ENCODE peak calls at places on chromosomes 16 and 17, in six cellular contexts. One of them, this sample, is unnamed.

GRCh38 chr16:89422905-89423630 is 67.3 kb downstream of the ANKRD11 start:
- DNase-seq in neuronal stem cell: no peak
- DNase-seq in mesenchymal stem cell: peak; percentile 82
- DNase-seq in trophoblast cell: peak; percentile 26
- DNase-seq in IMR-90: peak; percentile 79
- DNase-seq in H1: no peak
- DNase-seq in this sample: no peak

GRCh38 chr16:64687796-64688195 is 434.1 kb downstream of the CDH11 start:
- DNase-seq in neuronal stem cell: no peak
- DNase-seq in mesenchymal stem cell: no peak
- DNase-seq in trophoblast cell: peak; percentile 4
- DNase-seq in IMR-90: no peak
- DNase-seq in H1: no peak
- DNase-seq in this sample: no peak

GRCh38 chr16:86772671-86773338 is 194.5 kb downstream of the FOXL1 start:
- DNase-seq in neuronal stem cell: peak; percentile 57
- DNase-seq in mesenchymal stem cell: peak; percentile 64
- DNase-seq in trophoblast cell: no peak
- DNase-seq in IMR-90: peak; percentile 58
- DNase-seq in H1: no peak
- DNase-seq in this sample: peak; percentile 36

GRCh38 chr17:71004413-71004812 is 835.1 kb downstream of the KCNJ2 start:
- DNase-seq in neuronal stem cell: no peak
- DNase-seq in mesenchymal stem cell: no peak
- DNase-seq in trophoblast cell: no peak
- DNase-seq in IMR-90: no peak
- DNase-seq in H1: no peak
- DNase-seq in this sample: no peak

GRCh38 chr17:35486920-35487727 is 38.6 kb upstream of the SLFN13 start:
- DNase-seq in neuronal stem cell: no peak
- DNase-seq in mesenchymal stem cell: peak; percentile 35
- DNase-seq in trophoblast cell: peak; percentile 20
- DNase-seq in IMR-90: peak; percentile 56
- DNase-seq in H1: peak; percentile 55
- DNase-seq in this sample: no peak

GRCh38 chr17:71055128-71055527 is 885.8 kb downstream of the KCNJ2 start:
- DNase-seq in neuronal stem cell: no peak
- DNase-seq in mesenchymal stem cell: peak; percentile 79
- DNase-seq in trophoblast cell: no peak
- DNase-seq in IMR-90: peak; percentile 75
- DNase-seq in H1: no peak
- DNase-seq in this sample: no peak

GRCh38 chr16:82050506-82050905 is 15.5 kb downstream of the HSD17B2 start:
- DNase-seq in neuronal stem cell: no peak
- DNase-seq in mesenchymal stem cell: no peak
- DNase-seq in trophoblast cell: no peak
- DNase-seq in IMR-90: no peak
- DNase-seq in H1: no peak
- DNase-seq in this sample: no peak

GRCh38 chr16:81415757-81416156 is 28.9 kb upstream of the CMIP start:
- DNase-seq in neuronal stem cell: peak; percentile 57
- DNase-seq in mesenchymal stem cell: no peak
- DNase-seq in trophoblast cell: no peak
- DNase-seq in IMR-90: no peak
- DNase-seq in H1: no peak
- DNase-seq in this sample: peak; percentile 84

GRCh38 chr16:73568769-73569168 is 520.8 kb upstream of the ZFHX3 start:
- DNase-seq in neuronal stem cell: no peak
- DNase-seq in mesenchymal stem cell: no peak
- DNase-seq in trophoblast cell: peak; percentile 48
- DNase-seq in IMR-90: no peak
- DNase-seq in H1: no peak
- DNase-seq in this sample: no peak

GRCh38 chr16:86718118-86718517 is 139.8 kb downstream of the FOXL1 start:
- DNase-seq in neuronal stem cell: no peak
- DNase-seq in mesenchymal stem cell: no peak
- DNase-seq in trophoblast cell: no peak
- DNase-seq in IMR-90: peak; percentile 10
- DNase-seq in H1: no peak
- DNase-seq in this sample: peak; percentile 25

GRCh38 chr16:31260136-31260931 is 559 bp downstream of the ITGAM start:
- DNase-seq in neuronal stem cell: no peak
- DNase-seq in mesenchymal stem cell: no peak
- DNase-seq in trophoblast cell: peak; percentile 23
- DNase-seq in IMR-90: no peak
- DNase-seq in H1: no peak
- DNase-seq in this sample: no peak

GRCh38 chr17:72118588-72119279 is 2.1 kb upstream of the SOX9 start:
- DNase-seq in neuronal stem cell: peak; percentile 86
- DNase-seq in mesenchymal stem cell: peak; percentile 85
- DNase-seq in trophoblast cell: peak; percentile 37
- DNase-seq in IMR-90: peak; percentile 88
- DNase-seq in H1: peak; percentile 78
- DNase-seq in this sample: peak; percentile 81

GRCh38 chr17:63622571-63623390 is 564 bp downstream of the MAP3K3 start:
- DNase-seq in neuronal stem cell: peak; percentile 59
- DNase-seq in mesenchymal stem cell: peak; percentile 76
- DNase-seq in trophoblast cell: peak; percentile 77
- DNase-seq in IMR-90: peak; percentile 60
- DNase-seq in H1: peak; percentile 73
- DNase-seq in this sample: peak; percentile 83

GRCh38 chr16:4935231-4935855 is 1.6 kb downstream of the PPL start:
- DNase-seq in neuronal stem cell: no peak
- DNase-seq in mesenchymal stem cell: no peak
- DNase-seq in trophoblast cell: no peak
- DNase-seq in IMR-90: no peak
- DNase-seq in H1: no peak
- DNase-seq in this sample: no peak

GRCh38 chr16:1863681-1864460 is 8.1 kb downstream of the MEIOB start:
- DNase-seq in neuronal stem cell: no peak
- DNase-seq in mesenchymal stem cell: peak; percentile 51
- DNase-seq in trophoblast cell: peak; percentile 74
- DNase-seq in IMR-90: peak; percentile 44
- DNase-seq in H1: no peak
- DNase-seq in this sample: peak; percentile 13

GRCh38 chr17:18141210-18141803 is 32.8 kb downstream of the MYO15A start:
- DNase-seq in neuronal stem cell: peak; percentile 47
- DNase-seq in mesenchymal stem cell: peak; percentile 64
- DNase-seq in trophoblast cell: peak; percentile 87
- DNase-seq in IMR-90: peak; percentile 55
- DNase-seq in H1: peak; percentile 58
- DNase-seq in this sample: peak; percentile 48

GRCh38 chr17:78122221-78122990 is 6.1 kb downstream of the TMC6 start:
- DNase-seq in neuronal stem cell: no peak
- DNase-seq in mesenchymal stem cell: no peak
- DNase-seq in trophoblast cell: no peak
- DNase-seq in IMR-90: no peak
- DNase-seq in H1: no peak
- DNase-seq in this sample: no peak

GRCh38 chr16:73000020-73000906 is 47.7 kb downstream of the ZFHX3 start:
- DNase-seq in neuronal stem cell: no peak
- DNase-seq in mesenchymal stem cell: no peak
- DNase-seq in trophoblast cell: no peak
- DNase-seq in IMR-90: no peak
- DNase-seq in H1: no peak
- DNase-seq in this sample: no peak

GRCh38 chr17:36671144-36671543 is 69.8 kb downstream of the MRM1 start:
- DNase-seq in neuronal stem cell: no peak
- DNase-seq in mesenchymal stem cell: no peak
- DNase-seq in trophoblast cell: no peak
- DNase-seq in IMR-90: no peak
- DNase-seq in H1: no peak
- DNase-seq in this sample: no peak

GRCh38 chr17:47821031-47821423 is 567 bp downstream of the OSBPL7 start:
- DNase-seq in neuronal stem cell: no peak
- DNase-seq in mesenchymal stem cell: no peak
- DNase-seq in trophoblast cell: no peak
- DNase-seq in IMR-90: no peak
- DNase-seq in H1: no peak
- DNase-seq in this sample: no peak

GRCh38 chr17:41483991-41484826 is 3.3 kb upstream of the KRT35 start:
- DNase-seq in neuronal stem cell: no peak
- DNase-seq in mesenchymal stem cell: no peak
- DNase-seq in trophoblast cell: no peak
- DNase-seq in IMR-90: peak; percentile 37
- DNase-seq in H1: no peak
- DNase-seq in this sample: peak; percentile 48

GRCh38 chr17:44608732-44609435 is 47.4 kb upstream of the MEIOC start:
- DNase-seq in neuronal stem cell: no peak
- DNase-seq in mesenchymal stem cell: no peak
- DNase-seq in trophoblast cell: peak; percentile 62
- DNase-seq in IMR-90: no peak
- DNase-seq in H1: no peak
- DNase-seq in this sample: peak; percentile 65

GRCh38 chr17:36575028-36575427 is 16.7 kb upstream of the DHRS11 start:
- DNase-seq in neuronal stem cell: no peak
- DNase-seq in mesenchymal stem cell: no peak
- DNase-seq in trophoblast cell: no peak
- DNase-seq in IMR-90: no peak
- DNase-seq in H1: no peak
- DNase-seq in this sample: no peak

GRCh38 chr16:87778476-87778829 is 12.7 kb upstream of the KLHDC4 start:
- DNase-seq in neuronal stem cell: no peak
- DNase-seq in mesenchymal stem cell: no peak
- DNase-seq in trophoblast cell: no peak
- DNase-seq in IMR-90: no peak
- DNase-seq in H1: no peak
- DNase-seq in this sample: no peak

GRCh38 chr16:87780385-87780989 is 14.7 kb upstream of the KLHDC4 start:
- DNase-seq in neuronal stem cell: no peak
- DNase-seq in mesenchymal stem cell: no peak
- DNase-seq in trophoblast cell: no peak
- DNase-seq in IMR-90: peak; percentile 38
- DNase-seq in H1: no peak
- DNase-seq in this sample: no peak

GRCh38 chr16:87784812-87785211 is 19.0 kb upstream of the KLHDC4 start:
- DNase-seq in neuronal stem cell: no peak
- DNase-seq in mesenchymal stem cell: no peak
- DNase-seq in trophoblast cell: peak; percentile 85
- DNase-seq in IMR-90: peak; percentile 35
- DNase-seq in H1: no peak
- DNase-seq in this sample: peak; percentile 79

GRCh38 chr16:87778830-87779579 is 13.2 kb upstream of the KLHDC4 start:
- DNase-seq in neuronal stem cell: peak; percentile 82
- DNase-seq in mesenchymal stem cell: peak; percentile 93
- DNase-seq in trophoblast cell: peak; percentile 96
- DNase-seq in IMR-90: peak; percentile 96
- DNase-seq in H1: peak; percentile 99
- DNase-seq in this sample: peak; percentile 98
- H2BK120ac ChIP-seq in neuronal stem cell: no peak overlapping the region
- H2BK120ac ChIP-seq in mesenchymal stem cell: peak overlapping the region; percentile 99
- H2BK120ac ChIP-seq in trophoblast cell: peak overlapping the region; percentile 97
- H2BK120ac ChIP-seq in IMR-90: peak overlapping the region; percentile 100
- H2BK120ac ChIP-seq in H1: peak overlapping the region; percentile 97
- H2BK120ac ChIP-seq in this sample: peak overlapping the region; percentile 98

DNA sequence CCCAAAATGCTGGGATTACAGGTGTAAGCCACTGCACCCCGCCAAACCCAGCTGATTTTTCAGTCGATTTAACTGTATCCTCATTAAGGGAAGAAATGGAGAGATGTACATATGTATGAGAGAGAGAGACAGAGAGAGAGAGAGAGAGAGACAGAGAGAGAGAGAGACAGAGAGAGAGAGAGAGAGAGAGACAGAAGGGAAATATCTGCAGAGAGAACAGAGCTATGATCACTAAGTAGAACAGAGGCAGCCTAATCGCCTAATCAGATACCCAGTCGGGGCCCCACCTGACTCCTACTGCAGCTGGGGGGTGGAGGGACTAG is 70.0 kb downstream of the RBBP6 start:
- DNase-seq in neuronal stem cell: no peak
- DNase-seq in mesenchymal stem cell: no peak
- DNase-seq in trophoblast cell: no peak
- DNase-seq in IMR-90: no peak
- DNase-seq in H1: no peak
- DNase-seq in this sample: no peak
- H3K4me3 ChIP-seq in neuronal stem cell: peak overlapping the region; percentile 57
- H3K4me3 ChIP-seq in mesenchymal stem cell: no peak overlapping the region
- H3K4me3 ChIP-seq in trophoblast cell: no peak overlapping the region
- H3K4me3 ChIP-seq in IMR-90: no peak overlapping the region
- H3K4me3 ChIP-seq in H1: peak overlapping the region; percentile 75
- H3K4me3 ChIP-seq in this sample: no peak overlapping the region

GRCh38 chr17:75010683-75011406 is 1.6 kb upstream of the MRPL58 start:
- DNase-seq in neuronal stem cell: no peak
- DNase-seq in mesenchymal stem cell: peak; percentile 87
- DNase-seq in trophoblast cell: peak; percentile 97
- DNase-seq in IMR-90: peak; percentile 55
- DNase-seq in H1: no peak
- DNase-seq in this sample: peak; percentile 91

GRCh38 chr17:75009139-75009724 is 3.2 kb upstream of the MRPL58 start:
- DNase-seq in neuronal stem cell: no peak
- DNase-seq in mesenchymal stem cell: no peak
- DNase-seq in trophoblast cell: peak; percentile 72
- DNase-seq in IMR-90: no peak
- DNase-seq in H1: no peak
- DNase-seq in this sample: no peak

GRCh38 chr17:75012320-75013076 is at the start of gene MRPL58:
- DNase-seq in neuronal stem cell: peak; percentile 88
- DNase-seq in mesenchymal stem cell: peak; percentile 87
- DNase-seq in trophoblast cell: peak; percentile 86
- DNase-seq in IMR-90: peak; percentile 83
- DNase-seq in H1: peak; percentile 93
- DNase-seq in this sample: peak; percentile 95

GRCh38 chr17:75013077-75013391 is 564 bp downstream of the MRPL58 start:
- DNase-seq in neuronal stem cell: no peak
- DNase-seq in mesenchymal stem cell: no peak
- DNase-seq in trophoblast cell: no peak
- DNase-seq in IMR-90: no peak
- DNase-seq in H1: no peak
- DNase-seq in this sample: no peak

GRCh38 chr17:75011788-75012319 is 616 bp upstream of the MRPL58 start:
- DNase-seq in neuronal stem cell: no peak
- DNase-seq in mesenchymal stem cell: peak; percentile 44
- DNase-seq in trophoblast cell: peak; percentile 69
- DNase-seq in IMR-90: peak; percentile 59
- DNase-seq in H1: no peak
- DNase-seq in this sample: no peak
- H2BK120ac ChIP-seq in neuronal stem cell: no peak overlapping the region
- H2BK120ac ChIP-seq in mesenchymal stem cell: peak overlapping the region; percentile 27
- H2BK120ac ChIP-seq in trophoblast cell: peak overlapping the region; percentile 76
- H2BK120ac ChIP-seq in IMR-90: peak overlapping the region; percentile 7
- H2BK120ac ChIP-seq in H1: no peak overlapping the region
- H2BK120ac ChIP-seq in this sample: no peak overlapping the region

GRCh38 chr17:50272711-50273653 is 1.3 kb upstream of the TMEM92 start:
- DNase-seq in neuronal stem cell: peak; percentile 75
- DNase-seq in mesenchymal stem cell: peak; percentile 70
- DNase-seq in trophoblast cell: peak; percentile 50
- DNase-seq in IMR-90: peak; percentile 27
- DNase-seq in H1: peak; percentile 95
- DNase-seq in this sample: peak; percentile 62

GRCh38 chr17:50273654-50274040 is 619 bp upstream of the TMEM92 start:
- DNase-seq in neuronal stem cell: no peak
- DNase-seq in mesenchymal stem cell: no peak
- DNase-seq in trophoblast cell: no peak
- DNase-seq in IMR-90: no peak
- DNase-seq in H1: no peak
- DNase-seq in this sample: no peak

GRCh38 chr17:50270430-50271172 is 3.7 kb upstream of the TMEM92 start:
- DNase-seq in neuronal stem cell: no peak
- DNase-seq in mesenchymal stem cell: peak; percentile 89
- DNase-seq in trophoblast cell: no peak
- DNase-seq in IMR-90: peak; percentile 81
- DNase-seq in H1: peak; percentile 49
- DNase-seq in this sample: no peak

GRCh38 chr17:50271173-50271750 is 3.0 kb upstream of the TMEM92 start:
- DNase-seq in neuronal stem cell: no peak
- DNase-seq in mesenchymal stem cell: peak; percentile 77
- DNase-seq in trophoblast cell: no peak
- DNase-seq in IMR-90: peak; percentile 23
- DNase-seq in H1: peak; percentile 26
- DNase-seq in this sample: no peak

GRCh38 chr17:50272246-50272645 is 2.0 kb upstream of the TMEM92 start:
- DNase-seq in neuronal stem cell: no peak
- DNase-seq in mesenchymal stem cell: no peak
- DNase-seq in trophoblast cell: no peak
- DNase-seq in IMR-90: no peak
- DNase-seq in H1: peak; percentile 45
- DNase-seq in this sample: no peak
- H3K4me3 ChIP-seq in neuronal stem cell: no peak overlapping the region
- H3K4me3 ChIP-seq in mesenchymal stem cell: no peak overlapping the region
- H3K4me3 ChIP-seq in trophoblast cell: no peak overlapping the region
- H3K4me3 ChIP-seq in IMR-90: no peak overlapping the region
- H3K4me3 ChIP-seq in H1: no peak overlapping the region
- H3K4me3 ChIP-seq in this sample: no peak overlapping the region